ENCODE peak calls at places on chromosomes 3 and 15, in eight cellular contexts. W is KBM-7, N is Ammon's horn, M is NCI-H460, B is neural crest cell, I is smooth muscle cell of the brain vasculature, Q is heart left ventricle, Y is HFF-Myc. G is an unnamed sample.

GRCh38 chr15:79820820-79821219 is 76.0 kb downstream of the MTHFS start:
- DNase-seq in Y (no peak), I (no peak), Q (no peak), B (no peak), N (no peak), M (no peak), W (no peak), G (no peak)

GRCh38 chr3:140834266-140835037 is 107.2 kb upstream of the SLC25A36 start:
- DNase-seq in N (no peak), M (no peak), Y (peak), B (no peak), I (no peak), Q (no peak), W (no peak), G (no peak)

GRCh38 chr3:53122933-53123305 is 7.3 kb downstream of the RFT1 start:
- DNase-seq in N (no peak), W (no peak), I (no peak), B (no peak), M (no peak), Y (no peak), Q (no peak), G (no peak)

GRCh38 chr3:62546266-62546665 is 172.9 kb upstream of the FEZF2 start:
- DNase-seq in Y (no peak), I (no peak), B (no peak), N (no peak), Q (no peak), M (no peak), W (no peak), G (no peak)

GRCh38 chr3:102941761-102942160 is 506.9 kb downstream of the ZPLD1 start:
- DNase-seq in N (no peak), Y (no peak), I (no peak), W (no peak), M (no peak), B (no peak), Q (no peak), G (no peak)

GRCh38 chr3:148911173-148911572 is 46.1 kb downstream of the CPA3 start:
- DNase-seq in Q (no peak), W (no peak), Y (no peak), B (no peak), N (no peak), M (no peak), I (no peak), G (no peak)

GRCh38 chr15:41568350-41569017 is 9.5 kb downstream of the TYRO3 start:
- DNase-seq in M (no peak), W (no peak), N (peak), Y (no peak), I (no peak), B (peak), Q (no peak), G (no peak)

GRCh38 chr3:124221286-124221821 is 229.4 kb upstream of the ROPN1 start:
- DNase-seq in M (no peak), Q (no peak), B (no peak), Y (no peak), I (no peak), W (no peak), N (no peak), G (no peak)

GRCh38 chr15:51494411-51495314 is 127.9 kb downstream of the DMXL2 start:
- DNase-seq in I (no peak), N (no peak), B (no peak), M (no peak), Q (no peak), Y (peak), W (peak), G (no peak)

GRCh38 chr15:91426412-91426811 is 326.4 kb downstream of the SV2B start:
- DNase-seq in I (no peak), B (no peak), Q (no peak), N (no peak), M (no peak), Y (no peak), W (no peak), G (no peak)

GRCh38 chr3:124664804-124665203 is 65.4 kb upstream of the UMPS start:
- DNase-seq in M (no peak), I (no peak), B (no peak), Y (no peak), W (no peak), Q (no peak), N (no peak), G (no peak)

GRCh38 chr15:99090011-99090699 is 14.7 kb upstream of the SYNM start:
- DNase-seq in M (no peak), W (peak), I (no peak), Y (no peak), Q (no peak), N (no peak), B (no peak), G (no peak)

GRCh38 chr15:74201656-74202420 is 749 bp downstream of the STRA6 start:
- DNase-seq in N (no peak), W (no peak), Y (no peak), M (no peak), I (peak), B (no peak), Q (no peak), G (no peak)

GRCh38 chr3:62367735-62368704 is 5.3 kb downstream of the FEZF2 start:
- DNase-seq in M (no peak), B (no peak), Q (no peak), I (no peak), W (no peak), N (no peak), Y (no peak), G (no peak)

GRCh38 chr3:108178676-108179075 is 43.5 kb downstream of the IFT57 start:
- DNase-seq in N (no peak), Q (no peak), Y (no peak), B (no peak), W (no peak), I (no peak), M (no peak), G (no peak)